ENCODE peak calls at places on chromosomes 7 and 10, in four cellular contexts. N is dorsolateral prefrontal cortex, X is HFFc6, H is colonic mucosa. Y is an unnamed sample.

GRCh38 chr10:116292493-116292892 is 19.5 kb upstream of the GFRA1 start:
- DNase-seq in N (no peak), H (no peak), X (no peak), Y (no peak)

GRCh38 chr10:90937645-90938258 is 16.9 kb upstream of the ANKRD1 start:
- DNase-seq in H (no peak), X (no peak), N (no peak), Y (no peak)

GRCh38 chr10:14603539-14604102 is 171.1 kb downstream of the FAM107B start:
- DNase-seq in H (peak), X (no peak), N (no peak), Y (no peak)

GRCh38 chr7:76269895-76270294 is 32.6 kb upstream of the HSPB1 start:
- DNase-seq in N (no peak), X (no peak), H (no peak), Y (no peak)

GRCh38 chr7:100589341-100589935 is 3.3 kb downstream of the FBXO24 start:
- DNase-seq in H (no peak), N (no peak), X (no peak), Y (no peak)

GRCh38 chr7:89666436-89666835 is 487.8 kb upstream of the STEAP1 start:
- DNase-seq in N (no peak), X (no peak), H (no peak), Y (no peak)

GRCh38 chr7:24075426-24075810 is 208.6 kb upstream of the NPY start:
- DNase-seq in X (no peak), N (no peak), H (no peak), Y (no peak)

GRCh38 chr10:70343712-70344111 is 38.7 kb downstream of the LRRC20 start:
- DNase-seq in H (no peak), N (no peak), X (no peak), Y (no peak)

GRCh38 chr10:33986515-33986914 is 652.0 kb upstream of the NRP1 start:
- DNase-seq in H (no peak), X (no peak), N (no peak), Y (no peak)

GRCh38 chr7:7639421-7639820 is 1.1 kb upstream of the UMAD1 start:
- DNase-seq in H (no peak), N (no peak), X (no peak), Y (no peak)

GRCh38 chr7:80760292-80760691 is 121.8 kb downstream of the CD36 start:
- DNase-seq in N (no peak), H (no peak), X (no peak), Y (no peak)

GRCh38 chr7:20647908-20648776 is 32.7 kb downstream of the ABCB5 start:
- DNase-seq in N (no peak), X (no peak), H (no peak), Y (no peak)

GRCh38 chr7:105656922-105657521 is 75.7 kb upstream of the EFCAB10 start:
- DNase-seq in X (peak), N (no peak), H (peak), Y (peak)

GRCh38 chr7:114799522-114800133 is 122.3 kb upstream of the MDFIC start:
- DNase-seq in X (no peak), N (no peak), H (no peak), Y (no peak)

GRCh38 chr7:151695856-151696555 is 176.3 kb upstream of the RHEB start:
- DNase-seq in X (no peak), H (no peak), N (no peak), Y (no peak)

GRCh38 chr7:139452948-139453672 is 30.4 kb downstream of the KLRG2 start:
- DNase-seq in H (no peak), N (no peak), X (peak), Y (no peak)

GRCh38 chr10:132399117-132400035 is 2.4 kb downstream of the PWWP2B start:
- DNase-seq in H (peak), X (no peak), N (no peak), Y (no peak)

GRCh38 chr10:132396495-132397035 is 435 bp upstream of the PWWP2B start:
- DNase-seq in X (no peak), N (no peak), H (no peak), Y (no peak)

GRCh38 chr10:132398566-132398991 is 1.6 kb downstream of the PWWP2B start:
- DNase-seq in H (no peak), X (no peak), N (no peak), Y (no peak)

GRCh38 chr10:132397036-132397541 is at the start of gene PWWP2B:
- DNase-seq in H (no peak), X (no peak), N (no peak), Y (no peak)

DNA sequence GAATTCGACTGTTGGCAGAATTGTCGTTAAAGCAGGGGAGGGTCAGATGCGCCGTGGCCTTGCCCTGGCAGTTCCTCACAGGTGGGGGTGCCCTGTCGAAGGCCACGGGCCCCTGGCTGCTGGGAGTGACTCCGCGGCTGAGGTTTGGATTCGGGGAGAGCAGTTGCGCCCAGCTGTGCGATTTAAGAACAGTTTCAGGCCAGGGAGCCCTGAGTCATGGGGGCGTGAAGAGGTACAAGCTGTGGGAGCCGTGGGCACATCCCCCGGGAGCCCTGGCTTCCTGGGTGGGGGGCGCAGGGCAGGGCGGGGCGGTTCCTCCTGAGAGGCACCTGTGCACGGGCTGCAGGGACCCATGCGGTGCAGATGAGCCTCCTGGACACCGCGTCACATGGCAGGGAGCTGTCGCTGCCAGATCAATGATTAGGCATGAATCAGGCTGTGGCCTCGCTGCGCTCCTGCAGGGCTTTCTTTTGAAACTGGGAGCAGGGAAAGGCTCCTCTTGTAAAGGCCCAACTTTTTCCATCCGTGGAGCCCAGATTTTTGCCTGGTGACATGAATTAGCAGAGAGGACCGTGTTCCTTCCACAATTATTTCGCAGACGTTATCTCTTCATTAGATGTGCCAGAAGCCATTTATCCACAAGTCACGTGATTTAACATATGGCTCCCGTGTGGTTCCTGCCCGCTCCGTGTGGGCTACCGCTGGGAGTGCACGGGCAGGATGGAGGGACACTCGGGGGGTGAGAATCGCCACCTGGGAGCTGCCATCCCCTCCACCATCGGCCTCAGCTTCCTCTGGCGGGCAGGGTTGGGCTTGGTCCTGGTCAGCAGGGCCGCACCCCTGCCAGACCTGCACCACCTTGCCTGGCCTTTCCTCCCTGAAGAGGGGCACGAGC is 918 bp downstream of the PWWP2B start:
- DNase-seq in X (peak), N (no peak), H (peak), Y (no peak)
- TF ChIP-seq CTCF in X (no peak), N (no peak), H (no peak), Y (no peak)

GRCh38 chr10:11706911-11707567 is 35.1 kb upstream of the ECHDC3 start:
- DNase-seq in X (no peak), H (no peak), N (no peak), Y (no peak)
- TF ChIP-seq CTCF in X (peak), H (no peak), N (no peak), Y (no peak)

GRCh38 chr10:129498680-129499079 is 31.6 kb downstream of the MGMT start:
- DNase-seq in X (no peak), N (no peak), H (no peak), Y (no peak)
- TF ChIP-seq CTCF in X (no peak), N (no peak), H (no peak), Y (no peak)

GRCh38 chr7:55127622-55128081 is 108.8 kb downstream of the EGFR start:
- DNase-seq in X (no peak), N (no peak), H (peak), Y (no peak)

GRCh38 chr7:55127135-55127551 is 108.3 kb downstream of the EGFR start:
- DNase-seq in H (no peak), N (no peak), X (no peak), Y (no peak)

GRCh38 chr7:55122263-55122662 is 103.4 kb downstream of the EGFR start:
- DNase-seq in N (no peak), H (no peak), X (no peak), Y (no peak)

GRCh38 chr7:55128693-55129394 is 110.0 kb downstream of the EGFR start:
- DNase-seq in N (no peak), X (peak), H (no peak), Y (no peak)

DNA sequence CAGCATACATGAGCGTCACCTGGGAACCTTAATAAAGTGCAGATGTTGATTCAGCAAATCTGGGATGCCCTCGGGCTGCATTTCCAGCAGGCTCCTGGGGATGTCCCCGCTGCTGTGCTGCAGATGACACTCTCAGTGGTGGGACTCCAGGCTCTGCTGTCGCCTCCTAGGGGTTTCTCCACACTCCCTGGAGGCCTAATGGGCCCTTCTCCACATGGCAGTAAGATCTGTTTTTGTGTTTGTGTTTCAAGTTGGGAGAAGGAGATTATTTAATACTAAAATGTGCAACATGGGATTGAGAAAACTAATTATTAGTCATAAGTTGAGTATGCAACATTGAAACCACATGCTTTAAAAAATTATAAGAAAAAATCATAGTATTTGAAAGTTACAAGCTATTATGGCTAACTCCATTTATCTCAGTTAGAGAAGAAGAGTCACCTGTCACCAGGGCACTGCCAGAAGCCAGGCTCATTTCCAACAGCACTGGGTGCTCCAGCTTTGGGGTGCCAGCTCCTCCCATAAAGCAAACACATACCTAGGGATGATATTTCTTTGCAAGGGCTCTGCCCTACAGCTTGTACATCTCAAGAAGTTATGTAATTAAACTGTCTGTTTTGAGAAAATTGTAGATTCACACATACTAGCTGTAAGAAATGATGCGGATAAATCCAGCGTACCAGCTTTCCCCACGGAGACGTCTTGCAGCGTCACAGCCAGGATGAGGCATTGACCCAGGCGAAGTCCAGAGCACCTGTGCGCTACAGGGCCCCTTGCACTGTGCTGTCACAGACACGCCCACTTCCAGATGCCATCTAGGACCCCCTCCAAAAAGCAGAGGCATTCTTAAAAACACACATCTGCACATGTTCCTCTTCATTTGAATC is 106.4 kb downstream of the EGFR start:
- DNase-seq in H (no peak), X (no peak), N (no peak), Y (no peak)
- TF ChIP-seq CTCF in H (no peak), X (peak), N (no peak), Y (no peak)

Y was measured in omental fat pad.